ENCODE peak calls at places on chromosomes 7 and 10, in seven cellular contexts. T, P, F, U, B, V and W are unnamed samples.
A peak's percentile ranks its signal among the peaks of the same experiment; 100 is the strongest.

GRCh38 chr7:45658716-45659495 is 84.7 kb downstream of the ADCY1 start:
- DNase-seq in T (no peak), P (no peak), F (no peak), U (no peak), B (no peak), V (no peak), W (no peak)

GRCh38 chr10:28947209-28947608 is 269.9 kb downstream of the BAMBI start:
- DNase-seq in T (no peak), P (no peak), F (no peak), U (no peak), B (no peak), V (peak; percentile 90), W (no peak)

GRCh38 chr10:77578583-77579227 is 58.9 kb downstream of the KCNMA1 start:
- DNase-seq in T (no peak), P (peak; percentile 70), F (no peak), U (no peak), B (no peak), V (no peak), W (no peak)

GRCh38 chr10:98361131-98361633 is 53.8 kb downstream of the PYROXD2 start:
- DNase-seq in T (peak; percentile 100), P (peak; percentile 66), F (no peak), U (no peak), B (peak; percentile 74), V (peak; percentile 100), W (peak; percentile 99)

GRCh38 chr10:97427571-97428179 is 1.7 kb downstream of the PGAM1 start:
- DNase-seq in T (no peak), P (no peak), F (no peak), U (peak; percentile 69), B (peak; percentile 86), V (peak; percentile 52), W (no peak)

GRCh38 chr10:124595143-124595883 is 133.7 kb downstream of the LHPP start:
- DNase-seq in T (no peak), P (no peak), F (peak; percentile 2), U (no peak), B (no peak), V (no peak), W (no peak)

GRCh38 chr7:118627467-118627866 is 403.0 kb downstream of the ANKRD7 start:
- DNase-seq in T (no peak), P (no peak), F (no peak), U (no peak), B (no peak), V (no peak), W (no peak)

GRCh38 chr10:73841526-73842285 is 30.3 kb upstream of the NDST2 start:
- DNase-seq in T (no peak), P (no peak), F (no peak), U (no peak), B (no peak), V (no peak), W (no peak)

GRCh38 chr7:9672518-9672917 is 1239.1 kb downstream of the NXPH1 start:
- DNase-seq in T (no peak), P (no peak), F (no peak), U (no peak), B (no peak), V (no peak), W (no peak)

GRCh38 chr10:45373783-45374450 is at the start of gene ALOX5:
- DNase-seq in T (no peak), P (no peak), F (peak; percentile 60), U (no peak), B (peak; percentile 86), V (peak; percentile 25), W (no peak)

GRCh38 chr10:128993443-128993842 is 473.6 kb upstream of the MGMT start:
- DNase-seq in T (no peak), P (no peak), F (no peak), U (no peak), B (no peak), V (no peak), W (no peak)

GRCh38 chr7:55288070-55288824 is 76.9 kb upstream of the LANCL2 start:
- DNase-seq in T (no peak), P (no peak), F (no peak), U (no peak), B (no peak), V (peak; percentile 29), W (no peak)

GRCh38 chr7:5426226-5426475 is 2.5 kb upstream of the TNRC18 start:
- DNase-seq in T (no peak), P (no peak), F (no peak), U (no peak), B (no peak), V (no peak), W (no peak)

GRCh38 chr7:116403265-116403664 is 96.3 kb upstream of the CAV2 start:
- DNase-seq in T (peak; percentile 80), P (no peak), F (no peak), U (no peak), B (no peak), V (no peak), W (peak; percentile 74)

GRCh38 chr7:34025579-34025978 is 120.2 kb downstream of the BMPER start:
- DNase-seq in T (no peak), P (no peak), F (no peak), U (no peak), B (no peak), V (no peak), W (no peak)

GRCh38 chr7:134632937-134633540 is 13.6 kb upstream of the BPGM start:
- DNase-seq in T (no peak), P (no peak), F (peak; percentile 31), U (no peak), B (no peak), V (peak; percentile 69), W (no peak)

GRCh38 chr7:141431143-141431479 is 120.1 kb upstream of the AGK start:
- DNase-seq in T (no peak), P (no peak), F (no peak), U (no peak), B (no peak), V (no peak), W (no peak)

GRCh38 chr10:86376852-86377796 is 10.5 kb upstream of the GRID1 start:
- DNase-seq in T (no peak), P (no peak), F (peak; percentile 80), U (no peak), B (peak; percentile 89), V (peak; percentile 63), W (no peak)

GRCh38 chr10:123306290-123306689 is 152.1 kb downstream of the BUB3 start:
- DNase-seq in T (no peak), P (no peak), F (no peak), U (no peak), B (no peak), V (no peak), W (no peak)

GRCh38 chr10:60495357-60495756 is 105.7 kb upstream of the ANK3 start:
- DNase-seq in T (no peak), P (no peak), F (no peak), U (no peak), B (no peak), V (no peak), W (no peak)

GRCh38 chr7:134362587-134363483 is 46.1 kb upstream of the SLC35B4 start:
- DNase-seq in T (peak; percentile 18), P (no peak), F (no peak), U (peak; percentile 59), B (no peak), V (peak; percentile 70), W (peak; percentile 67)

GRCh38 chr7:882336-883028 is 6.1 kb downstream of the GET4 start:
- DNase-seq in T (no peak), P (no peak), F (no peak), U (no peak), B (no peak), V (no peak), W (no peak)

GRCh38 chr7:140526901-140527664 is 47.8 kb upstream of the MKRN1 start:
- DNase-seq in T (no peak), P (no peak), F (no peak), U (no peak), B (no peak), V (no peak), W (no peak)

GRCh38 chr7:128104109-128104742 is 73.0 kb upstream of the LRRC4 start:
- DNase-seq in T (no peak), P (no peak), F (peak; percentile 74), U (peak; percentile 84), B (peak; percentile 57), V (peak; percentile 46), W (peak; percentile 21)
- H3K4me3 ChIP-seq in T (peak overlapping the region; percentile 28), P (peak overlapping the region; percentile 15), F (peak overlapping the region; percentile 54), U (peak overlapping the region; percentile 54), B (peak overlapping the region; percentile 37), V (peak overlapping the region; percentile 9), W (peak overlapping the region; percentile 49)

DNA sequence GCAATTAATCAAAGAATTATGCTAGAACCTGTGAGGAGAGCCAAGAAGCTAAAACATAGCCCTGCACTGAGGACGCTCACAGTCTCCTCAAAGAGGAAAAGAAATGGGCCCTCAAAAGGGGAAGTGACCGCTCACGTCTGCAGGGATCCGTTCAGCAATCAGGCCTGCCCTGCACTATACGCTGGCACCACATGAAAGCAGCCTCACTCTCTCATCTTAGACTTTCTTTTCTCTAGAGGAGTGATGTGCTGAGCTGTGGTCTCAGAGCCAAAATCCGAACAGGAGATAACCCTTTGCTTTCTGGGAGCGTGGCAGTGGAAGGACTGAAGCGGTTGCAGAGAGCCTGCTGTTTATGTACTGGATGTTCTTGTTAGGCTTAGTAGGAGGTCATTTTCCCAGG is 6.3 kb upstream of the IL2RA start:
- DNase-seq in T (no peak), P (no peak), F (no peak), U (no peak), B (peak; percentile 83), V (no peak), W (no peak)
- H3K4me3 ChIP-seq in T (no peak overlapping the region), P (no peak overlapping the region), F (no peak overlapping the region), U (no peak overlapping the region), B (no peak overlapping the region), V (no peak overlapping the region), W (no peak overlapping the region)

DNA sequence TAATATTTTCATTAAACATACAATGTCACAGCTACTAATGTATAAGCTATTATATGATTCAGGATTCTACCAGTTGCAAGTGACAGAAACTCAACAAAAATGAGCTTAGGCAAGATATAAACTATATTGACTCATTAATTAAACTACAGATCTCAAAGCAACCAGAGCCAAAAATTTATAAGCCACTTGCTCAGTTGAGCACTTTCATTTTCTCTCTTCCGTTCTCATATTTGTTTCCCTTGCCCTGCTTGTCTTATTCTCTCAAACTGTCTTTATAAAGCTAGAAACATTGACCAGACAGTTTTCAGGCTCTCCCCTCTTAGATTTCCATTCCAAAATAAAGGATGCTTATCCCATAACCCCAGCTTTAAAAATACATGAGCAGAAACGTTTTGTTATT is 60.2 kb upstream of the DGKB start:
- DNase-seq in T (no peak), P (no peak), F (no peak), U (no peak), B (no peak), V (no peak), W (no peak)
- H3K4me3 ChIP-seq in T (no peak overlapping the region), P (no peak overlapping the region), F (no peak overlapping the region), U (no peak overlapping the region), B (no peak overlapping the region), V (no peak overlapping the region), W (no peak overlapping the region)

GRCh38 chr10:100829933-100830727 is 82.6 kb upstream of the SLF2 start:
- DNase-seq in T (no peak), P (no peak), F (no peak), U (no peak), B (no peak), V (no peak), W (no peak)

GRCh38 chr10:100828744-100829102 is 83.3 kb downstream of the PAX2 start:
- DNase-seq in T (no peak), P (no peak), F (peak; percentile 21), U (no peak), B (peak; percentile 50), V (no peak), W (no peak)

GRCh38 chr10:100830728-100831110 is 82.0 kb upstream of the SLF2 start:
- DNase-seq in T (no peak), P (no peak), F (no peak), U (no peak), B (no peak), V (no peak), W (no peak)

GRCh38 chr10:100827819-100828743 is 82.7 kb downstream of the PAX2 start:
- DNase-seq in T (no peak), P (no peak), F (peak; percentile 67), U (no peak), B (peak; percentile 58), V (no peak), W (no peak)

GRCh38 chr10:100829103-100829870 is 83.5 kb upstream of the SLF2 start:
- DNase-seq in T (no peak), P (no peak), F (no peak), U (no peak), B (no peak), V (no peak), W (no peak)
- H3K4me3 ChIP-seq in T (no peak overlapping the region), P (no peak overlapping the region), F (peak overlapping the region; percentile 44), U (no peak overlapping the region), B (peak overlapping the region; percentile 54), V (peak overlapping the region; percentile 37), W (peak overlapping the region; percentile 13)